ENCODE peak calls at places on chromosome 11, in nine cellular contexts. M is adrenal gland, H is left lung, C is neural progenitor cell, Y is vagina, X is stomach, Z is brain microvascular endothelial cell, J is pancreas, U is K562. W is an unnamed sample.

GRCh38 chr11:120172921-120173705 is 35.2 kb upstream of the TRIM29 start:
- DNase-seq in H (no peak), X (no peak), U (no peak), Y (peak; percentile 70), C (no peak), M (peak; percentile 5), J (no peak), Z (no peak), W (no peak)

GRCh38 chr11:94924074-94925031 is 49.0 kb downstream of the CWC15 start:
- DNase-seq in C (no peak), J (no peak), U (no peak), H (no peak), X (no peak), Z (no peak), Y (no peak), M (no peak), W (no peak)

GRCh38 chr11:20671856-20672546 is 2.6 kb downstream of the NELL1 start:
- DNase-seq in U (peak; percentile 26), X (no peak), H (no peak), M (no peak), Y (no peak), C (peak; percentile 47), J (no peak), Z (no peak), W (peak; percentile 43)

GRCh38 chr11:68988486-68988885 is 7.7 kb upstream of the MRGPRD start:
- DNase-seq in Y (no peak), Z (no peak), C (no peak), H (no peak), J (no peak), M (no peak), U (no peak), X (no peak), W (no peak)

GRCh38 chr11:22554221-22554620 is 71.4 kb downstream of the FANCF start:
- DNase-seq in Z (no peak), M (no peak), X (no peak), H (no peak), U (no peak), Y (no peak), J (no peak), C (no peak), W (no peak)

GRCh38 chr11:130211144-130211543 is 51.6 kb downstream of the ST14 start:
- DNase-seq in U (no peak), Z (no peak), H (peak; percentile 10), J (no peak), X (no peak), Y (no peak), M (no peak), C (no peak), W (no peak)

GRCh38 chr11:77559686-77560425 is 29.9 kb upstream of the AQP11 start:
- DNase-seq in J (no peak), Z (peak; percentile 88), M (peak; percentile 71), H (no peak), C (no peak), U (no peak), Y (no peak), X (no peak), W (no peak)

GRCh38 chr11:47858169-47858543 is 10.0 kb upstream of the NUP160 start:
- DNase-seq in U (no peak), J (no peak), X (no peak), H (no peak), M (no peak), Y (no peak), C (no peak), Z (no peak), W (no peak)

GRCh38 chr11:116053538-116053919 is 549.3 kb upstream of the CADM1 start:
- DNase-seq in Z (no peak), H (no peak), Y (no peak), U (no peak), C (peak; percentile 55), M (no peak), J (no peak), X (no peak), W (no peak)

GRCh38 chr11:112285918-112286317 is 25.3 kb upstream of the PLET1 start:
- DNase-seq in Y (no peak), U (peak; percentile 50), M (no peak), X (no peak), H (no peak), C (peak; percentile 36), J (no peak), Z (peak; percentile 70), W (no peak)

GRCh38 chr11:13970986-13971385 is 8.5 kb downstream of the SPON1 start:
- DNase-seq in X (peak; percentile 42), U (no peak), M (no peak), C (peak; percentile 46), H (no peak), J (no peak), Y (no peak), Z (no peak), W (peak; percentile 79)

GRCh38 chr11:78313181-78313788 is 104.3 kb downstream of the GAB2 start:
- DNase-seq in M (peak; percentile 46), H (no peak), C (no peak), X (peak; percentile 31), J (no peak), Y (no peak), U (no peak), Z (peak; percentile 27), W (no peak)

GRCh38 chr11:17596711-17597110 is 49.7 kb downstream of the OTOG start:
- DNase-seq in X (peak; percentile 13), J (no peak), M (peak; percentile 1), Y (peak; percentile 79), H (peak; percentile 26), C (no peak), Z (no peak), U (no peak), W (no peak)

GRCh38 chr11:17596310-17596669 is 49.2 kb downstream of the OTOG start:
- DNase-seq in M (peak; percentile 8), U (no peak), J (no peak), X (no peak), Y (peak; percentile 49), C (no peak), Z (no peak), H (peak; percentile 19), W (no peak)

GRCh38 chr11:17599460-17599925 is 52.4 kb downstream of the OTOG start:
- DNase-seq in U (no peak), M (no peak), X (peak; percentile 23), H (no peak), J (no peak), C (no peak), Y (no peak), Z (no peak), W (no peak)

GRCh38 chr11:17598700-17599459 is 51.8 kb downstream of the OTOG start:
- DNase-seq in Y (peak; percentile 72), C (peak; percentile 90), U (peak; percentile 74), M (peak; percentile 73), X (peak; percentile 72), H (peak; percentile 59), J (peak; percentile 74), Z (peak; percentile 59), W (peak; percentile 79)

DNA sequence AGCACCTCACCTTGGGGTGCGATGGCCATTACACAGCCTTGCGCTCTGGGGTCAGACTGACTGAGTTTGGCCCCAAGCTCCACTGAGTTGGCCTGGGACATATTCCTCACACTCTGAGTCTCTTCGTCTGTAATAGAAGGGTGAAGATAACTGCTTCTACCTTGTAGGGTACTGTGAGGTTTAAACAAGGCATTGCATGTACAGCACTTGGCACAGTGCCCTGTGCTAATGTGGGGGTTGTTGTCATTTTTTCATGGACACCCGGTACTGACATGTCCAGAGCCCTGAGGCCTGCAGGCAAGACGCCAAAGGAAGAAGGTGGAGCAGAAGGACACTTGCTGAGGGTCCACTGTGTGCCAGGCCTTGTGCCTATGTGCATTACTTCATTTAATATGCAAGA is 50.7 kb downstream of the OTOG start:
- DNase-seq in C (no peak), M (no peak), H (peak; percentile 9), Y (peak; percentile 52), U (no peak), X (peak; percentile 24), J (no peak), Z (no peak), W (no peak)
- H3K4me3 ChIP-seq in C (no peak overlapping the region), M (no peak overlapping the region), H (no peak overlapping the region), Y (no peak overlapping the region), U (no peak overlapping the region), X (no peak overlapping the region), J (no peak overlapping the region), Z (no peak overlapping the region), W (no peak overlapping the region)

GRCh38 chr11:10514210-10514609 is 26.8 kb downstream of the RNF141 start:
- DNase-seq in Y (no peak), M (no peak), H (no peak), C (no peak), U (no peak), Z (no peak), X (no peak), J (no peak), W (no peak)
- TF ChIP-seq CTCF in Y (no peak), M (peak; percentile 30), H (peak; percentile 27), C (peak; percentile 28), U (peak; percentile 36), Z (peak; percentile 12), X (no peak), J (peak; percentile 26), W (no peak)

DNA sequence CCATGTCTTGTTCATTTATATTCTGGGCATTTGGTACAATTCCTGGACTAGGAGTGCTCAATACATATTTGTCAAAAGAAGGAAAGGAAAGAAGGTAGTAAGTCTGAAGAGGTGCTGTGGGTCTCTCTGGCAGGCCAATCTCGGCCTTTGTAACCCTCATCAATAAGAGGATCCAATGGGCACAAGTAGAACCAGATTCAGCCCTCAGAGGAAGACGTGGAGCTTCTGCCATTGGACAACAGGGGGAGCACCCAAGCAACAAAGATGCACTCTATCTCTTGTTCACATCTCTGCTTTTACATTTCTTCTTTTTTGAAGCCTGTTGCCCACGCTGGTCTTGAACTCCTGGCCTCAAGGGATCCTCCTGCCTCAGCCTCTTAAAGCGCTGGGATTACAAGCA is 2.2 kb upstream of the VPS11 start:
- DNase-seq in Y (no peak), Z (peak; percentile 31), U (peak; percentile 65), C (peak; percentile 43), H (no peak), X (no peak), M (no peak), J (no peak), W (peak; percentile 52)
- H3K27ac ChIP-seq in Y (no peak overlapping the region), Z (no peak overlapping the region), U (no peak overlapping the region), C (no peak overlapping the region), H (no peak overlapping the region), X (no peak overlapping the region), M (no peak overlapping the region), J (no peak overlapping the region), W (no peak overlapping the region)

GRCh38 chr11:118922745-118923627 is 2.7 kb downstream of the BCL9L start:
- DNase-seq in J (peak; percentile 45), M (no peak), Z (no peak), U (no peak), C (no peak), H (no peak), Y (no peak), X (no peak), W (no peak)

GRCh38 chr11:118923721-118924587 is 1.8 kb downstream of the BCL9L start:
- DNase-seq in Y (no peak), M (no peak), C (no peak), Z (no peak), J (no peak), X (no peak), U (no peak), H (no peak), W (no peak)

GRCh38 chr11:118921929-118922744 is 3.6 kb downstream of the BCL9L start:
- DNase-seq in U (no peak), J (peak; percentile 94), Y (no peak), C (peak; percentile 85), M (peak; percentile 98), X (peak; percentile 88), Z (no peak), H (peak; percentile 86), W (peak; percentile 72)

GRCh38 chr11:118918686-118919280 is 6.9 kb downstream of the BCL9L start:
- DNase-seq in J (peak; percentile 52), Y (no peak), H (no peak), U (no peak), C (no peak), Z (no peak), X (no peak), M (peak; percentile 56), W (no peak)

GRCh38 chr11:118921121-118921928 is 4.4 kb downstream of the BCL9L start:
- DNase-seq in Y (no peak), X (no peak), H (peak; percentile 81), M (peak; percentile 92), C (peak; percentile 77), Z (peak; percentile 77), J (peak; percentile 69), U (no peak), W (no peak)
- H3K4me3 ChIP-seq in Y (peak overlapping the region; percentile 100), X (peak overlapping the region; percentile 90), H (peak overlapping the region; percentile 94), M (no peak overlapping the region), C (peak overlapping the region; percentile 17), Z (peak overlapping the region; percentile 96), J (peak overlapping the region; percentile 88), U (no peak overlapping the region), W (peak overlapping the region; percentile 8)

W was measured in WERI-Rb-1.